ENCODE peak calls at places on chromosome 4, in six cellular contexts. G is PC-9, K is neural progenitor cell, F is mammary epithelial cell, X is PC-3, Q is H9. Y is an unnamed sample. For H3K4me1 and H4K20me1, the result is how much of the 10 kb centered on the place peaks cover.

GRCh38 chr4:80322716-80323115 is 12.8 kb upstream of the CFAP299 start:
- DNase-seq in G (no peak), K (no peak), F (peak), X (peak), Q (no peak), Y (no peak)

GRCh38 chr4:123102897-123103489 is 180.6 kb upstream of the NUDT6 start:
- DNase-seq in G (peak), K (peak), F (peak), X (peak), Q (no peak), Y (peak)

GRCh38 chr4:55948726-55949479 is at the start of gene CEP135:
- DNase-seq in G (peak), K (peak), F (peak), X (peak), Q (peak), Y (peak)

GRCh38 chr4:61079976-61080375 is 120.2 kb upstream of the ADGRL3 start:
- DNase-seq in G (no peak), K (no peak), F (no peak), X (peak), Q (no peak), Y (no peak)

GRCh38 chr4:81600511-81601269 is 129.0 kb upstream of the RASGEF1B start:
- DNase-seq in G (no peak), K (peak), F (no peak), X (no peak), Q (no peak), Y (no peak)

GRCh38 chr4:128686810-128687209 is 122.7 kb upstream of the JADE1 start:
- DNase-seq in G (no peak), K (no peak), F (peak), X (no peak), Q (no peak), Y (no peak)

GRCh38 chr4:155433636-155434360 is 57.0 kb upstream of the MAP9 start:
- DNase-seq in G (peak), K (no peak), F (peak), X (peak), Q (no peak), Y (no peak)

GRCh38 chr4:10753326-10753725 is 68.8 kb upstream of the CLNK start:
- DNase-seq in G (no peak), K (no peak), F (no peak), X (no peak), Q (no peak), Y (no peak)

GRCh38 chr4:124334119-124334518 is 378.4 kb downstream of the ANKRD50 start:
- DNase-seq in G (peak), K (peak), F (peak), X (peak), Q (no peak), Y (peak)

GRCh38 chr4:30716158-30716557 is 4.0 kb upstream of the PCDH7 start:
- DNase-seq in G (no peak), K (peak), F (peak), X (peak), Q (no peak), Y (no peak)

GRCh38 chr4:43456383-43456782 is 563.9 kb downstream of the GRXCR1 start:
- DNase-seq in G (no peak), K (no peak), F (peak), X (peak), Q (no peak), Y (no peak)

GRCh38 chr4:39495446-39496208 is 31.6 kb downstream of the UGDH start:
- DNase-seq in G (peak), K (no peak), F (peak), X (peak), Q (no peak), Y (no peak)

GRCh38 chr4:55910140-55910539 is 38.6 kb upstream of the CEP135 start:
- DNase-seq in G (no peak), K (no peak), F (peak), X (peak), Q (no peak), Y (no peak)

GRCh38 chr4:22434895-22435294 is 81.0 kb downstream of the ADGRA3 start:
- DNase-seq in G (no peak), K (peak), F (peak), X (peak), Q (peak), Y (peak)

GRCh38 chr4:120940547-120940946 is 18.0 kb upstream of the PRDM5 start:
- DNase-seq in G (no peak), K (no peak), F (no peak), X (no peak), Q (no peak), Y (no peak)

GRCh38 chr4:104491826-104492771 is 2.6 kb downstream of the CXXC4 start:
- DNase-seq in G (no peak), K (peak), F (no peak), X (no peak), Q (peak), Y (no peak)

GRCh38 chr4:83358410-83358809 is 23.8 kb upstream of the HPSE start:
- DNase-seq in G (peak), K (no peak), F (peak), X (peak), Q (no peak), Y (no peak)

GRCh38 chr4:71558248-71558647 is 219.4 kb downstream of the SLC4A4 start:
- DNase-seq in G (no peak), K (no peak), F (no peak), X (peak), Q (no peak), Y (no peak)

GRCh38 chr4:84484274-84484673 is 14.8 kb downstream of the NKX6-1 start:
- DNase-seq in G (no peak), K (no peak), F (no peak), X (no peak), Q (peak), Y (no peak)

GRCh38 chr4:98864560-98864959 is 64.4 kb downstream of the EIF4E start:
- DNase-seq in G (no peak), K (no peak), F (peak), X (peak), Q (no peak), Y (no peak)

GRCh38 chr4:89306486-89307184 is 965 bp downstream of the GPRIN3 start:
- DNase-seq in G (no peak), K (no peak), F (no peak), X (no peak), Q (no peak), Y (no peak)

GRCh38 chr4:44150091-44150576 is 298.5 kb downstream of the KCTD8 start:
- DNase-seq in G (no peak), K (no peak), F (peak), X (peak), Q (no peak), Y (no peak)

GRCh38 chr4:2081540-2081939 is 22.4 kb downstream of the NAT8L start:
- DNase-seq in G (no peak), K (no peak), F (no peak), X (no peak), Q (peak), Y (no peak)

GRCh38 chr4:48103483-48104139 is 30.4 kb downstream of the TXK start:
- DNase-seq in G (no peak), K (no peak), F (peak), X (no peak), Q (no peak), Y (no peak)

GRCh38 chr4:126957555-126958440 is 675.0 kb upstream of the INTU start:
- DNase-seq in G (no peak), K (no peak), F (peak), X (no peak), Q (no peak), Y (no peak)

GRCh38 chr4:141541851-141542250 is 94.5 kb upstream of the IL15 start:
- DNase-seq in G (no peak), K (no peak), F (no peak), X (no peak), Q (no peak), Y (no peak)

GRCh38 chr4:22071749-22072148 is 123.2 kb upstream of the KCNIP4 start:
- DNase-seq in G (no peak), K (no peak), F (peak), X (peak), Q (no peak), Y (no peak)

GRCh38 chr4:150582101-150582565 is at the start of gene MAB21L2:
- DNase-seq in G (no peak), K (peak), F (no peak), X (no peak), Q (peak), Y (no peak)

GRCh38 chr4:152643153-152644035 is 36.4 kb downstream of the TMEM154 start:
- DNase-seq in G (no peak), K (no peak), F (no peak), X (no peak), Q (no peak), Y (peak)

GRCh38 chr4:14990484-14990883 is 11.8 kb upstream of the CPEB2 start:
- DNase-seq in G (no peak), K (no peak), F (no peak), X (no peak), Q (no peak), Y (no peak)

GRCh38 chr4:105022811-105023667 is 123.6 kb upstream of the TET2 start:
- DNase-seq in G (no peak), K (no peak), F (peak), X (peak), Q (no peak), Y (no peak)

GRCh38 chr4:119683518-119683917 is 54.9 kb upstream of the PDE5A start:
- DNase-seq in G (no peak), K (no peak), F (no peak), X (peak), Q (no peak), Y (no peak)

GRCh38 chr4:6273661-6273990 is 4.0 kb downstream of the WFS1 start:
- DNase-seq in G (no peak), K (no peak), F (no peak), X (peak), Q (no peak), Y (no peak)

GRCh38 chr4:6277139-6277802 is 7.6 kb downstream of the WFS1 start:
- DNase-seq in G (no peak), K (no peak), F (no peak), X (no peak), Q (no peak), Y (no peak)

GRCh38 chr4:6275898-6276563 is 6.4 kb downstream of the WFS1 start:
- DNase-seq in G (no peak), K (no peak), F (no peak), X (no peak), Q (no peak), Y (no peak)

GRCh38 chr4:6272863-6273660 is 3.4 kb downstream of the WFS1 start:
- DNase-seq in G (peak), K (no peak), F (peak), X (peak), Q (no peak), Y (no peak)

GRCh38 chr4:6275351-6275750 is 5.7 kb downstream of the WFS1 start:
- DNase-seq in G (no peak), K (no peak), F (no peak), X (no peak), Q (no peak), Y (no peak)
- H3K4me1 ChIP-seq in G (under half), K (under half), F (under half), X (under half), Q (under half), Y (under half)

GRCh38 chr4:52641853-52642563 is 17.1 kb downstream of the USP46 start:
- DNase-seq in G (peak), K (no peak), F (peak), X (peak), Q (no peak), Y (no peak)
- H4K20me1 ChIP-seq in G (under half), K (under half), F (under half), X (under half), Q (under half), Y (under half)

DNA sequence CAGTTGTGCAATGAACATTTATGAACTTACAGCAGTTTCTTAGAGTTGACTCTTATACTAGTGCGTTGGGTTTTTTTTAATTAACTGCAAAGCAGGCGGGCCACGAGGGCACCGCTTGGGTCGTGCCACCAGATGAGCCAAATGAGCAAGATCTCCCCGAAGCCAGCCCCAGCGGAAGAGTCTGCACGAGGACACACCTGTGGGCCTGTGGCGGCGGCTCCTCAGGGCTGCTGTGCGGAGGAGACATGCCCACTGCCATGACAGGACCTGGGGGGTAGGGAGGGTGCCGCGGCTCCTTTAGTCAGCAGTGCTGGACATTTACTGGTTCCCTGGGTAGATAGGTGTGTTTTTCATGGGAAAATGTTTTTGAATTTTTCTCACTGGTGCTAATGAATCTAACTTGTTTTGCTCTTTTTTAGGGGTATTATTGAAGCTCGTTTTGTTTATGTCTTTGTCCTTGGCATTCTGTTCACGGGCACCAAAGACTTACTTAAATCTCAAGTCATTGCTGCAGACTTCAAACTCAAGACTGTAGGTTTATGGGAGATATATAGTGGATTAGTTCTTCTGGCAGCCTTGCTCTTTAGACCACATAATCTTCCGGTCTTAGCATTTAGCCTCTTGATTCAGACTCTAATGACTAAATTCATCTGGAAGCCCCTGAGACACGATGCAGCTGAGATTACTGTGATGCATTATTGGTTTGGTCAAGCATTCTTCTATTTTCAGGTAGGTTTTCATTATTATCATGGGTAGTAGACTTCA is 31.2 kb downstream of the PIGG start:
- DNase-seq in G (no peak), K (no peak), F (no peak), X (no peak), Q (no peak), Y (no peak)
- H3K4me1 ChIP-seq in G (under half), K (under half), F (under half), X (under half), Q (under half), Y (under half)

DNA sequence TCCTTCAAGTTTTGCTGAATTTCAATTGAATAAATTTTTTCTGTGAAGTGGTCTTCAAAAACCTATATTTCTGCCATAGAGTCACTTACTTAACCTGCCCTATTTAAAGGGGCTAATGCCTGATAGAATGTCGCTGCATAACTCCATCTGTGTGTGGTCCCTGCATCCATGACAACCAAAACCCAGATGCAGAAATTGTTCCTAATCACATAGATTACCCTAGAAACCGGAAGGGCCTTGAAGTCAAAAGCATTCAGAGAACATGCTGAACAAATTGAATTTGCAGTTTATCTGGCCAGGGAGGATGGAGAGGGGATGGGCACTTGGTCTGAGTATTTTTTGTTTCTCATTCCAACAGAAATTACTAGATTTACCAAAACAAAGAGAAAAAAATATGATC is 1.5 kb upstream of the PARM1 start:
- DNase-seq in G (no peak), K (no peak), F (no peak), X (no peak), Q (no peak), Y (peak)
- H4K20me1 ChIP-seq in G (under half), K (under half), F (under half), X (under half), Q (under half), Y (under half)

GRCh38 chr4:76987153-76987562 is 37.6 kb downstream of the SEPTIN11 start:
- DNase-seq in G (no peak), K (no peak), F (no peak), X (no peak), Q (no peak), Y (no peak)

GRCh38 chr4:76990288-76991080 is 40.9 kb downstream of the SEPTIN11 start:
- DNase-seq in G (no peak), K (no peak), F (peak), X (no peak), Q (no peak), Y (no peak)

GRCh38 chr4:76987685-76988084 is 38.1 kb downstream of the SEPTIN11 start:
- DNase-seq in G (no peak), K (no peak), F (no peak), X (no peak), Q (no peak), Y (no peak)

GRCh38 chr4:76993787-76994641 is 44.5 kb downstream of the SEPTIN11 start:
- DNase-seq in G (no peak), K (no peak), F (no peak), X (no peak), Q (no peak), Y (no peak)

DNA sequence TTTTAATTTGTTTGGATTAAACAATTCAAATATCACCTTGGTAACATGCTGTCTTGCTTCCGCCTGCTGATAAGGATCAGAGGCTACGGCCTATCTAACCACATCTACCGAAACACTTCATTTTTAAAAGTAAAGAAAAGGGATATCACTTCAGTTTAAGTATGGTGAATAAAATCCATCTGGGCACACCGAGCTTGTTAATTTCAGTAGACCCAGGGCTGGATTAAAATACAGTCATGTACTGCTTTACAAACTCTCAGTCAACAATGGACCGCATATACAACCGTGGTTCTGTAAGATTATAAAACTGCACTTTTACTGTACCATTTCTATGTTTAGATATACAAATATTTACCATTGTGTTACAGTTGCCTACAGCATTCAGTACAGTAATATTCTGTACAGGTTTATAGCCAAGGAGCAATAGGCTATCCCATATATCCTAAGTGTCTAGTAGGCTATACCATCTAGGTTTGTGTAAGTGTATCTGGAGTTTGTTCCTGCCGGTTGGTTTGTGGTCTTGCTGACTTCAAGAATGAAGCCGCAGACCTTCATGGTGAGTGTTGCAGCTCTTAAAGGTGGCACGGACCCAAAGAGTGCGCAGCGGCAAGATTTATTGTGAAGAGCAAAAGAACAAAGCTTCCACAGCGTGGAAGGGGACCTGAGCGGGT is 40.0 kb downstream of the SEPTIN11 start:
- DNase-seq in G (no peak), K (no peak), F (no peak), X (no peak), Q (no peak), Y (no peak)
- H3K4me1 ChIP-seq in G (under half), K (under half), F (under half), X (under half), Q (under half), Y (under half)

GRCh38 chr4:148780426-148781005 is 338.3 kb upstream of the NR3C2 start:
- DNase-seq in G (no peak), K (no peak), F (peak), X (no peak), Q (no peak), Y (no peak)
- H4K20me1 ChIP-seq in G (under half), K (under half), F (under half), X (under half), Q (under half), Y (under half)

DNA sequence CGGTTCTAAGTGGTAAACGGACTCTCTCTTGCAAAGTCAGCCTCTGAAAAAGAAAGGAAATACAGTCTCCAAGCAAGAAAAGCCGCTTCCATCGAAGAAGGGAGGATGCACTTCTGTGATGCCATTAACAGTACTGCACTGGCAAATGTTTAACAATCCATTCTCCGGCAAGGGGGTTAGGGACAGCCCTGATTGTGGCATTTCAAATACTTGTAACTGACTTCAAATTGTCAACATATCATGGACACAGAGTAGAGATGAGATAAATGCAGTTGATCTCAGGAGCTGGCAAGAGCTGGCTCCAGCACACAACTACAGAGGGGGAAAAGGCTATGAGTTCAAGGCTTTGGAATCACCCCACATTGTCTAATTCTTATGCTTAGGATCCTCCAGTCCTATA is 146.8 kb downstream of the SLC7A11 start:
- DNase-seq in G (no peak), K (no peak), F (no peak), X (no peak), Q (no peak), Y (no peak)
- H3K4me1 ChIP-seq in G (under half), K (under half), F (under half), X (under half), Q (under half), Y (under half)

GRCh38 chr4:8863759-8864682 is 7.6 kb downstream of the HMX1 start:
- DNase-seq in G (no peak), K (no peak), F (no peak), X (no peak), Q (no peak), Y (no peak)

GRCh38 chr4:8862800-8863758 is 8.6 kb downstream of the HMX1 start:
- DNase-seq in G (no peak), K (peak), F (no peak), X (no peak), Q (no peak), Y (no peak)

GRCh38 chr4:8860892-8861575 is 10.6 kb downstream of the HMX1 start:
- DNase-seq in G (no peak), K (peak), F (no peak), X (no peak), Q (peak), Y (no peak)

GRCh38 chr4:8861576-8862279 is 9.9 kb downstream of the HMX1 start:
- DNase-seq in G (no peak), K (peak), F (no peak), X (no peak), Q (peak), Y (no peak)

DNA sequence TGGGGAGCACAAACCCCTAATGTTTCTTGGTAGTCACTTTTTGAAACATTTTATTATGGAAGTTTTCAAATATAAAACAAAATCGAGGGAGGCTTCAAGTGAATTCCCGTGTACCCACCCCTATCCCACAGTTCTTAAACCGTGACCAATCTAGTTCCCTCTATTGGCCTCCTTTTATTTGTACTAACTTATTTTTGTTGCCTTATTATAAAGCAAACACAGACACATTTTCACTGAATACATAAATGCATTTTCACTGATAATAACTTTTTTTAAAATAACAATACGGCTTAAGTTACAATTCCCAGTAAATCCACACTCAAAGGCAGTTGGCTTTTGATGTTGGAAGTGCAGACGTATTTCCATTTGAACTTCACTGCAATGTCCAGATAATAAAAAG is 9.3 kb downstream of the HMX1 start:
- DNase-seq in G (no peak), K (no peak), F (no peak), X (no peak), Q (no peak), Y (no peak)
- H4K20me1 ChIP-seq in G (under half), K (half or more), F (under half), X (under half), Q (under half), Y (under half)